ENCODE peak calls at places on chromosomes 7 and 10, in seven cellular contexts. U is GM23248, O is SW 1271, K is neural crest cell, L is RPMI8226, I is amniotic stem cell, Q is anterior cingulate cortex. J is an unnamed sample.

GRCh38 chr7:106883627-106884026 is 18.5 kb downstream of the PIK3CG start:
- DNase-seq in U (no peak), O (no peak), L (no peak), Q (no peak), K (no peak), I (no peak), J (no peak)

GRCh38 chr10:117345143-117345542 is 30.1 kb downstream of the PDZD8 start:
- DNase-seq in U (no peak), L (no peak), I (no peak), K (no peak), Q (no peak), O (no peak), J (no peak)

GRCh38 chr7:28142650-28143049 is 37.9 kb downstream of the JAZF1 start:
- DNase-seq in I (no peak), U (no peak), Q (peak), O (no peak), L (no peak), K (no peak), J (no peak)

GRCh38 chr10:69748621-69749020 is 53.1 kb upstream of the COL13A1 start:
- DNase-seq in L (no peak), Q (no peak), O (no peak), U (peak), K (no peak), I (no peak), J (no peak)

GRCh38 chr7:45721949-45722598 is 147.9 kb downstream of the ADCY1 start:
- DNase-seq in K (no peak), O (no peak), Q (no peak), L (no peak), U (no peak), I (no peak), J (no peak)

GRCh38 chr7:107939472-107940145 is 48.6 kb downstream of the DLD start:
- DNase-seq in U (peak), K (no peak), I (peak), L (no peak), Q (no peak), O (no peak), J (no peak)

GRCh38 chr7:112254166-112254565 is 47.7 kb downstream of the ZNF277 start:
- DNase-seq in L (peak), K (no peak), Q (no peak), O (no peak), U (no peak), I (no peak), J (no peak)

GRCh38 chr10:42637142-42637541 is 1.2 kb downstream of the ZNF33B start:
- DNase-seq in L (no peak), U (no peak), K (no peak), Q (no peak), O (no peak), I (no peak), J (no peak)

GRCh38 chr7:2932761-2933251 is 88.7 kb upstream of the GNA12 start:
- DNase-seq in O (no peak), Q (no peak), L (no peak), I (no peak), U (no peak), K (no peak), J (no peak)

GRCh38 chr10:33015798-33016547 is 57.9 kb upstream of the ITGB1 start:
- DNase-seq in I (no peak), Q (no peak), U (peak), O (no peak), K (no peak), L (no peak), J (no peak)

GRCh38 chr7:106736123-106736507 is 75.2 kb upstream of the CCDC71L start:
- DNase-seq in Q (no peak), I (no peak), K (no peak), U (no peak), O (no peak), L (no peak), J (no peak)

GRCh38 chr10:2920638-2921037 is 146.7 kb upstream of the PFKP start:
- DNase-seq in O (no peak), U (no peak), L (no peak), I (no peak), Q (no peak), K (no peak), J (no peak)

GRCh38 chr7:953547-954327 is 743 bp downstream of the ADAP1 start:
- DNase-seq in Q (peak), O (no peak), U (peak), K (no peak), L (peak), I (no peak), J (peak)

GRCh38 chr10:93630609-93631320 is 18.4 kb downstream of the PDE6C start:
- DNase-seq in U (no peak), I (no peak), Q (no peak), L (no peak), O (no peak), K (no peak), J (no peak)

GRCh38 chr7:88044069-88044468 is 110.0 kb downstream of the ADAM22 start:
- DNase-seq in U (no peak), O (no peak), L (no peak), Q (no peak), K (no peak), I (no peak), J (no peak)

GRCh38 chr10:50325449-50326188 is 74.3 kb upstream of the ASAH2 start:
- DNase-seq in Q (no peak), K (no peak), O (no peak), U (peak), I (peak), L (no peak), J (peak)

GRCh38 chr7:19713676-19714075 is 4.8 kb upstream of the POLR1F start:
- DNase-seq in Q (no peak), L (peak), U (peak), I (no peak), K (peak), O (no peak), J (no peak)

GRCh38 chr7:34191766-34192550 is 286.6 kb downstream of the BMPER start:
- DNase-seq in Q (peak), I (no peak), L (no peak), U (no peak), K (no peak), O (no peak), J (no peak)

GRCh38 chr7:41045556-41046123 is 657.2 kb downstream of the INHBA start:
- DNase-seq in U (no peak), L (no peak), Q (no peak), O (no peak), K (no peak), I (no peak), J (peak)

GRCh38 chr10:75474106-75474505 is 42.7 kb downstream of the LRMDA start:
- DNase-seq in I (no peak), K (no peak), U (no peak), Q (no peak), O (no peak), L (no peak), J (no peak)

GRCh38 chr10:69090687-69091450 is 3.0 kb downstream of the SRGN start:
- DNase-seq in Q (no peak), U (peak), K (no peak), I (no peak), L (no peak), O (no peak), J (no peak)

GRCh38 chr10:101687088-101687487 is 7.9 kb downstream of the FBXW4 start:
- DNase-seq in L (no peak), K (no peak), I (no peak), U (no peak), O (no peak), Q (no peak), J (no peak)

GRCh38 chr7:121157885-121158590 is 169.5 kb downstream of the CPED1 start:
- DNase-seq in Q (no peak), I (no peak), K (no peak), U (no peak), L (no peak), O (no peak), J (no peak)

GRCh38 chr7:137682596-137682995 is 164.2 kb downstream of the DGKI start:
- DNase-seq in O (no peak), I (peak), L (no peak), K (no peak), U (peak), Q (no peak), J (no peak)

GRCh38 chr7:139738101-139738489 is 39.7 kb downstream of the HIPK2 start:
- DNase-seq in I (no peak), Q (peak), L (no peak), U (peak), K (no peak), O (no peak), J (no peak)

GRCh38 chr10:95291634-95292039 is 834 bp upstream of the PDLIM1 start:
- DNase-seq in I (no peak), U (no peak), O (no peak), L (no peak), K (no peak), Q (no peak), J (no peak)

GRCh38 chr10:79053481-79054202 is 15.1 kb upstream of the ZMIZ1 start:
- DNase-seq in I (no peak), O (no peak), U (no peak), K (no peak), Q (no peak), L (no peak), J (no peak)

GRCh38 chr7:50679218-50680007 is 103.3 kb downstream of the GRB10 start:
- DNase-seq in I (no peak), Q (no peak), U (peak), O (peak), L (peak), K (no peak), J (peak)

GRCh38 chr7:36441344-36442022 is 51.8 kb downstream of the ANLN start:
- DNase-seq in L (no peak), K (no peak), I (no peak), O (no peak), U (no peak), Q (no peak), J (no peak)

GRCh38 chr7:73423519-73424485 is 9.8 kb upstream of the FZD9 start:
- DNase-seq in U (peak), K (peak), L (no peak), Q (peak), I (no peak), O (no peak), J (no peak)

GRCh38 chr10:34139559-34139958 is 675.5 kb downstream of the PARD3 start:
- DNase-seq in O (no peak), L (no peak), Q (no peak), K (no peak), I (no peak), U (peak), J (no peak)

GRCh38 chr7:94040254-94040653 is 36.1 kb upstream of the BET1 start:
- DNase-seq in O (no peak), L (no peak), U (no peak), K (no peak), I (no peak), Q (no peak), J (no peak)

GRCh38 chr10:75395171-75395954 is 6.2 kb downstream of the ZNF503 start:
- DNase-seq in L (peak), I (no peak), O (no peak), Q (no peak), U (peak), K (peak), J (no peak)

GRCh38 chr7:130758429-130759056 is 24.5 kb upstream of the KLF14 start:
- DNase-seq in I (no peak), O (no peak), K (no peak), Q (no peak), L (peak), U (peak), J (peak)

GRCh38 chr10:510415-510881 is 179.0 kb downstream of the DIP2C start:
- DNase-seq in K (no peak), U (peak), O (no peak), L (peak), Q (peak), I (no peak), J (no peak)